ENCODE peak calls at places on chromosome 18, in ten cellular contexts. One of them, this sample, is unnamed.

GRCh38 chr18:56021136-56021813 is 433.3 kb upstream of the TCF4 start:
- DNase-seq in left lung: no peak
- DNase-seq in GM23338: no peak
- DNase-seq in OCI-LY7: no peak
- DNase-seq in mammary epithelial cell: no peak
- DNase-seq in Panc1: no peak
- DNase-seq in IMR-90: peak; percentile 51
- DNase-seq in fibroblast of lung: no peak
- DNase-seq in ovary: no peak
- DNase-seq in right atrium auricular region: no peak
- DNase-seq in this sample: no peak

GRCh38 chr18:64409511-64409910 is 260.6 kb upstream of the LINC00305 start:
- DNase-seq in left lung: no peak
- DNase-seq in GM23338: peak; percentile 80
- DNase-seq in OCI-LY7: peak; percentile 33
- DNase-seq in mammary epithelial cell: no peak
- DNase-seq in Panc1: no peak
- DNase-seq in IMR-90: no peak
- DNase-seq in fibroblast of lung: peak; percentile 5
- DNase-seq in ovary: no peak
- DNase-seq in right atrium auricular region: no peak
- DNase-seq in this sample: no peak

GRCh38 chr18:23826850-23827620 is 137.8 kb downstream of the LAMA3 start:
- DNase-seq in left lung: no peak
- DNase-seq in GM23338: no peak
- DNase-seq in OCI-LY7: no peak
- DNase-seq in mammary epithelial cell: peak; percentile 76
- DNase-seq in Panc1: no peak
- DNase-seq in IMR-90: no peak
- DNase-seq in fibroblast of lung: no peak
- DNase-seq in ovary: no peak
- DNase-seq in right atrium auricular region: no peak
- DNase-seq in this sample: no peak

GRCh38 chr18:68448736-68449135 is 266.2 kb downstream of the TMX3 start:
- DNase-seq in left lung: no peak
- DNase-seq in GM23338: no peak
- DNase-seq in OCI-LY7: no peak
- DNase-seq in mammary epithelial cell: peak; percentile 71
- DNase-seq in Panc1: no peak
- DNase-seq in IMR-90: peak; percentile 86
- DNase-seq in fibroblast of lung: peak; percentile 74
- DNase-seq in ovary: no peak
- DNase-seq in right atrium auricular region: no peak
- DNase-seq in this sample: no peak

GRCh38 chr18:66548747-66549146 is 55.1 kb downstream of the CDH19 start:
- DNase-seq in left lung: no peak
- DNase-seq in GM23338: peak; percentile 82
- DNase-seq in OCI-LY7: no peak
- DNase-seq in mammary epithelial cell: no peak
- DNase-seq in Panc1: no peak
- DNase-seq in IMR-90: no peak
- DNase-seq in fibroblast of lung: no peak
- DNase-seq in ovary: no peak
- DNase-seq in right atrium auricular region: no peak
- DNase-seq in this sample: no peak

GRCh38 chr18:67010916-67011315 is 407.0 kb upstream of the CDH19 start:
- DNase-seq in left lung: no peak
- DNase-seq in GM23338: no peak
- DNase-seq in OCI-LY7: no peak
- DNase-seq in mammary epithelial cell: peak; percentile 45
- DNase-seq in Panc1: peak; percentile 12
- DNase-seq in IMR-90: no peak
- DNase-seq in fibroblast of lung: no peak
- DNase-seq in ovary: no peak
- DNase-seq in right atrium auricular region: no peak
- DNase-seq in this sample: no peak

GRCh38 chr18:12657048-12657848 is 659 bp downstream of the SPIRE1 start:
- DNase-seq in left lung: peak; percentile 46
- DNase-seq in GM23338: peak; percentile 50
- DNase-seq in OCI-LY7: no peak
- DNase-seq in mammary epithelial cell: peak; percentile 30
- DNase-seq in Panc1: no peak
- DNase-seq in IMR-90: peak; percentile 48
- DNase-seq in fibroblast of lung: peak; percentile 37
- DNase-seq in ovary: peak; percentile 62
- DNase-seq in right atrium auricular region: no peak
- DNase-seq in this sample: no peak

GRCh38 chr18:2909431-2910140 is 62.8 kb downstream of the EMILIN2 start:
- DNase-seq in left lung: no peak
- DNase-seq in GM23338: no peak
- DNase-seq in OCI-LY7: no peak
- DNase-seq in mammary epithelial cell: no peak
- DNase-seq in Panc1: no peak
- DNase-seq in IMR-90: no peak
- DNase-seq in fibroblast of lung: no peak
- DNase-seq in ovary: no peak
- DNase-seq in right atrium auricular region: peak; percentile 52
- DNase-seq in this sample: no peak

GRCh38 chr18:76487076-76487475 is 8.0 kb downstream of the ZNF516 start:
- DNase-seq in left lung: no peak
- DNase-seq in GM23338: no peak
- DNase-seq in OCI-LY7: no peak
- DNase-seq in mammary epithelial cell: no peak
- DNase-seq in Panc1: no peak
- DNase-seq in IMR-90: peak; percentile 51
- DNase-seq in fibroblast of lung: peak; percentile 64
- DNase-seq in ovary: no peak
- DNase-seq in right atrium auricular region: no peak
- DNase-seq in this sample: no peak

GRCh38 chr18:76486600-76486999 is 8.4 kb downstream of the ZNF516 start:
- DNase-seq in left lung: no peak
- DNase-seq in GM23338: no peak
- DNase-seq in OCI-LY7: no peak
- DNase-seq in mammary epithelial cell: no peak
- DNase-seq in Panc1: no peak
- DNase-seq in IMR-90: no peak
- DNase-seq in fibroblast of lung: no peak
- DNase-seq in ovary: no peak
- DNase-seq in right atrium auricular region: no peak
- DNase-seq in this sample: no peak

GRCh38 chr18:76484749-76485387 is 10.2 kb downstream of the ZNF516 start:
- DNase-seq in left lung: no peak
- DNase-seq in GM23338: no peak
- DNase-seq in OCI-LY7: no peak
- DNase-seq in mammary epithelial cell: no peak
- DNase-seq in Panc1: no peak
- DNase-seq in IMR-90: no peak
- DNase-seq in fibroblast of lung: no peak
- DNase-seq in ovary: no peak
- DNase-seq in right atrium auricular region: no peak
- DNase-seq in this sample: no peak

GRCh38 chr18:76487782-76488181 is 7.3 kb downstream of the ZNF516 start:
- DNase-seq in left lung: no peak
- DNase-seq in GM23338: peak; percentile 53
- DNase-seq in OCI-LY7: no peak
- DNase-seq in mammary epithelial cell: no peak
- DNase-seq in Panc1: no peak
- DNase-seq in IMR-90: no peak
- DNase-seq in fibroblast of lung: no peak
- DNase-seq in ovary: no peak
- DNase-seq in right atrium auricular region: no peak
- DNase-seq in this sample: no peak

GRCh38 chr18:76486029-76486428 is 9.0 kb downstream of the ZNF516 start:
- DNase-seq in left lung: no peak
- DNase-seq in GM23338: no peak
- DNase-seq in OCI-LY7: no peak
- DNase-seq in mammary epithelial cell: no peak
- DNase-seq in Panc1: no peak
- DNase-seq in IMR-90: no peak
- DNase-seq in fibroblast of lung: no peak
- DNase-seq in ovary: no peak
- DNase-seq in right atrium auricular region: no peak
- DNase-seq in this sample: no peak
- H3K4me1 ChIP-seq in left lung: peaks cover 13% of the 10 kb centered on the region
- H3K4me1 ChIP-seq in GM23338: peaks cover 51% of the 10 kb centered on the region
- H3K4me1 ChIP-seq in OCI-LY7: peaks cover 57% of the 10 kb centered on the region
- H3K4me1 ChIP-seq in mammary epithelial cell: peaks cover 15% of the 10 kb centered on the region
- H3K4me1 ChIP-seq in Panc1: peaks cover 31% of the 10 kb centered on the region
- H3K4me1 ChIP-seq in IMR-90: peaks cover 19% of the 10 kb centered on the region
- H3K4me1 ChIP-seq in fibroblast of lung: peaks cover 11% of the 10 kb centered on the region
- H3K4me1 ChIP-seq in ovary: peaks cover 16% of the 10 kb centered on the region
- H3K4me1 ChIP-seq in right atrium auricular region: no peaks in the 10 kb centered on the region
- H3K4me1 ChIP-seq in this sample: peaks cover 55% of the 10 kb centered on the region

DNA sequence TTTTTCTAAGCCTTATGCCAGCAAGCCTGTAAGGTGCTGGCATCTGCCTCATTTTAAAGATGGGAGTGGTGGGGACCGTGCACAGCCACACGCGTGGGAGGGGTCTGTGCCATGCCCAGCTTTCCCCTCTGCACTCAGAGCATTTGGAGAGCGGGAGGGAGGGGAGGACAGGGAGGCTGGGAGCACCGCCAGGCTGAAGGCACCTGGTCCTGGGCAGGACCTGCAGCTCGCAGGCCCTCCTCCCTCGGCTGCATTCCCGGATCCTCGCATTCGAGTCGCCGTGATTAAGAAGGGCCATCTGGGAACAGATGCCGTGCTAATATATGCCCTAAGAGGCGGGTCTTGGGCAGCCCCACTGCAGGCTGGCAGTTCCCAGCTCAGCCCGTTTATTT is 84.0 kb downstream of the PTGR3 start:
- DNase-seq in left lung: no peak
- DNase-seq in GM23338: no peak
- DNase-seq in OCI-LY7: no peak
- DNase-seq in mammary epithelial cell: no peak
- DNase-seq in Panc1: no peak
- DNase-seq in IMR-90: no peak
- DNase-seq in fibroblast of lung: no peak
- DNase-seq in ovary: no peak
- DNase-seq in right atrium auricular region: no peak
- DNase-seq in this sample: no peak
- TF ChIP-seq CTCF in left lung: no peak
- TF ChIP-seq CTCF in GM23338: no peak
- TF ChIP-seq CTCF in OCI-LY7: no peak
- TF ChIP-seq CTCF in mammary epithelial cell: no peak
- TF ChIP-seq CTCF in Panc1: no peak
- TF ChIP-seq CTCF in IMR-90: no peak
- TF ChIP-seq CTCF in fibroblast of lung: no peak
- TF ChIP-seq CTCF in ovary: no peak
- TF ChIP-seq CTCF in right atrium auricular region: no peak
- TF ChIP-seq CTCF in this sample: no peak

GRCh38 chr18:50724631-50725235 is 95.1 kb downstream of the MRO start:
- DNase-seq in left lung: no peak
- DNase-seq in GM23338: no peak
- DNase-seq in OCI-LY7: no peak
- DNase-seq in mammary epithelial cell: no peak
- DNase-seq in Panc1: no peak
- DNase-seq in IMR-90: no peak
- DNase-seq in fibroblast of lung: no peak
- DNase-seq in ovary: peak; percentile 54
- DNase-seq in right atrium auricular region: no peak
- DNase-seq in this sample: no peak

GRCh38 chr18:50726960-50727589 is 92.7 kb downstream of the MRO start:
- DNase-seq in left lung: no peak
- DNase-seq in GM23338: no peak
- DNase-seq in OCI-LY7: no peak
- DNase-seq in mammary epithelial cell: no peak
- DNase-seq in Panc1: no peak
- DNase-seq in IMR-90: no peak
- DNase-seq in fibroblast of lung: no peak
- DNase-seq in ovary: no peak
- DNase-seq in right atrium auricular region: no peak
- DNase-seq in this sample: no peak

GRCh38 chr18:50729986-50730385 is 89.8 kb downstream of the MRO start:
- DNase-seq in left lung: no peak
- DNase-seq in GM23338: no peak
- DNase-seq in OCI-LY7: no peak
- DNase-seq in mammary epithelial cell: no peak
- DNase-seq in Panc1: no peak
- DNase-seq in IMR-90: no peak
- DNase-seq in fibroblast of lung: no peak
- DNase-seq in ovary: no peak
- DNase-seq in right atrium auricular region: no peak
- DNase-seq in this sample: no peak

GRCh38 chr18:50729326-50729725 is 90.5 kb downstream of the MRO start:
- DNase-seq in left lung: no peak
- DNase-seq in GM23338: no peak
- DNase-seq in OCI-LY7: no peak
- DNase-seq in mammary epithelial cell: no peak
- DNase-seq in Panc1: no peak
- DNase-seq in IMR-90: no peak
- DNase-seq in fibroblast of lung: no peak
- DNase-seq in ovary: no peak
- DNase-seq in right atrium auricular region: no peak
- DNase-seq in this sample: no peak

DNA sequence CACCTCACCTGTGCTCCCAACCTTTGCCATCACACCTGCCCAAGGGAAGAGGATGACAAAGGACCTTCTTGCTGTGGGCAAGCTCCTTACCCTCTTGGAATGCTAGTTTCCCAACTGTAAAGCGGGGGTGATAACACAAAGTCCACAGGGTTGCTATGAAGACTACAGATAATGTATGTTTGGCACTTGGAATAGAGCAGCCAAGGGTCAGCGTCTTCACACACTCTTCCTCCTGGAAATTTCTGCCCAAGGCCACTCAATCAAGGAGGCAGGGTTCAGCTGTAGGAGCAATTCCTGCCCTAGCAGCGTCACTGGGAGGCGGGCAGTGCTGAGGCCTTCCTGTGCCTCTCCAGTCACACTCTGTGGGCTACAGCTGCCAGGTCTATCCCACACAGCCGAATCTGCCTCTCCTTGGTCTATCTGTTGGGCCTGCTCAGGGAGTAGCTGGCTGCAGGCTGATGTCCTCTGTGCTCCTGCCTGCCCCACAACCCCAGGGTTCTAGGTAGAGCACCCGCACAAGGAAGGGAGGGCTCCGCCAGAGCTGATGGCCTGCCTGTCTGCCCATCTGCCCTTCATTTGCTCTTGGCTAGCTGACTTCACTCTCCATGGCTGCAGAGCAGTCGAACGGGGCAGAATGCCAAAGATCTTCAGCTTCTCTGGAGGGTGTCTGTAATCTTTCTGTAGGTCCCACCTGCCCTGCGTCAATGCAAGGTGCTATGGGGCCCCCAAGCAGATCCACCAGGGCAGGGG is 91.9 kb downstream of the MRO start:
- DNase-seq in left lung: no peak
- DNase-seq in GM23338: no peak
- DNase-seq in OCI-LY7: no peak
- DNase-seq in mammary epithelial cell: no peak
- DNase-seq in Panc1: no peak
- DNase-seq in IMR-90: no peak
- DNase-seq in fibroblast of lung: no peak
- DNase-seq in ovary: no peak
- DNase-seq in right atrium auricular region: no peak
- DNase-seq in this sample: no peak
- H3K4me1 ChIP-seq in left lung: no peaks in the 10 kb centered on the region
- H3K4me1 ChIP-seq in GM23338: peaks cover 9% of the 10 kb centered on the region
- H3K4me1 ChIP-seq in OCI-LY7: no peaks in the 10 kb centered on the region
- H3K4me1 ChIP-seq in mammary epithelial cell: no peaks in the 10 kb centered on the region
- H3K4me1 ChIP-seq in Panc1: no peaks in the 10 kb centered on the region
- H3K4me1 ChIP-seq in IMR-90: no peaks in the 10 kb centered on the region
- H3K4me1 ChIP-seq in fibroblast of lung: no peaks in the 10 kb centered on the region
- H3K4me1 ChIP-seq in ovary: peaks cover 2% of the 10 kb centered on the region
- H3K4me1 ChIP-seq in right atrium auricular region: no peaks in the 10 kb centered on the region
- H3K4me1 ChIP-seq in this sample: no peaks in the 10 kb centered on the region

DNA sequence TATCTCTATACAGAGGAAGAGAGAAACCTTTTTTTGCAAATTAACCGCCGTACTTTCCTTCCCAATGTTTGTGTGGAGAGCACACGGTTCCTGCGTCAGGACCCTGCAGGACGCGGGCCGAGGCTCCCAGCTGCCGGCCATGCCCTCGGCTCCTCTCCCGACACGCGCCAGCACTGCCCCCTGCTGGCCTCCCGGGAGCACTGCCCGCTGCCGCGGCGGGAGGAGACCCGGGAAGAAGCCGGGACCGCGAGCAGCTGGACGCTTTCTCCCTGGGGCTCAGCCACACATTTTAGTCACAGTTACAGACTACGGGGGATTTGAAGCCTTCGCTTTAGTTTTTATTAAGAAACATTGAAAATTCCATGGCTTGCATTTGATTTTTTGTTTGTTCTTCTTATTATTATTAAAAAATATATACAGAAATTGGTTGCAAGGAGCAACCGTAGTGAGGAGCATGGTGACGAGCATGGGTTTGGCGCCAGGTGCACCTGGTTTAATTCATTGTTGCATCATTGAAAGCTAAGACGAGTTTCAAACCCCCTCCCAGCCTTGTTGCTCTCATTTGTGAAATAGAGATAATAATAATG is 401.2 kb downstream of the GALR1 start:
- DNase-seq in left lung: peak; percentile 55
- DNase-seq in GM23338: peak; percentile 82
- DNase-seq in OCI-LY7: peak; percentile 19
- DNase-seq in mammary epithelial cell: no peak
- DNase-seq in Panc1: peak; percentile 24
- DNase-seq in IMR-90: no peak
- DNase-seq in fibroblast of lung: peak; percentile 8
- DNase-seq in ovary: peak; percentile 35
- DNase-seq in right atrium auricular region: peak; percentile 65
- DNase-seq in this sample: peak; percentile 65
- TF ChIP-seq CTCF in left lung: peak; percentile 88
- TF ChIP-seq CTCF in GM23338: peak; percentile 77
- TF ChIP-seq CTCF in OCI-LY7: peak; percentile 73
- TF ChIP-seq CTCF in mammary epithelial cell: peak; percentile 61
- TF ChIP-seq CTCF in Panc1: peak; percentile 99
- TF ChIP-seq CTCF in IMR-90: peak; percentile 30
- TF ChIP-seq CTCF in fibroblast of lung: peak; percentile 20
- TF ChIP-seq CTCF in ovary: peak; percentile 51
- TF ChIP-seq CTCF in right atrium auricular region: peak; percentile 95
- TF ChIP-seq CTCF in this sample: peak; percentile 82

This sample was measured in tibial nerve.